ENCODE peak calls at places on chromosome 4, in eight cellular contexts. R is neural crest cell; U is endothelial cell; Q is foreskin fibroblast; P is CD8-positive, alpha-beta T cell; O is endodermal cell; F is fibroblast of the aortic adventitia; A is fibroblast of mammary gland. M is an unnamed sample.

GRCh38 chr4:149793459-149793858 is 22.2 kb downstream of the IQCM start:
- DNase-seq in U (no peak), F (peak), O (no peak), A (peak), P (no peak), Q (no peak), R (no peak), M (no peak)

GRCh38 chr4:150547154-150547838 is 34.7 kb upstream of the MAB21L2 start:
- DNase-seq in A (no peak), U (no peak), Q (no peak), R (no peak), F (no peak), O (no peak), P (no peak), M (no peak)

GRCh38 chr4:132513491-132513890 is 635.6 kb upstream of the PCDH10 start:
- DNase-seq in O (peak), U (no peak), R (no peak), P (no peak), F (no peak), Q (no peak), A (no peak), M (no peak)

GRCh38 chr4:74546020-74546419 is 101.1 kb downstream of the AREG start:
- DNase-seq in P (no peak), A (peak), Q (no peak), F (peak), O (no peak), U (no peak), R (no peak), M (no peak)

GRCh38 chr4:148273501-148273986 is 168.7 kb downstream of the NR3C2 start:
- DNase-seq in O (peak), A (no peak), Q (no peak), R (no peak), U (no peak), P (no peak), F (no peak), M (no peak)

GRCh38 chr4:22969314-22969896 is 276.7 kb downstream of the GBA3 start:
- DNase-seq in Q (peak), F (peak), U (no peak), R (no peak), A (no peak), O (no peak), P (no peak), M (no peak)

GRCh38 chr4:71375494-71375893 is 36.7 kb downstream of the SLC4A4 start:
- DNase-seq in Q (no peak), P (no peak), F (no peak), A (no peak), R (no peak), O (no peak), U (no peak), M (no peak)

GRCh38 chr4:5217411-5217810 is 166.1 kb downstream of the STK32B start:
- DNase-seq in Q (no peak), F (no peak), P (no peak), A (no peak), U (no peak), O (no peak), R (no peak), M (no peak)

GRCh38 chr4:94889961-94890360 is 132.2 kb downstream of the BMPR1B start:
- DNase-seq in Q (no peak), U (no peak), F (peak), P (no peak), A (peak), O (no peak), R (no peak), M (no peak)

GRCh38 chr4:55393461-55394320 is 2.1 kb upstream of the TMEM165 start:
- DNase-seq in A (peak), R (no peak), U (no peak), Q (peak), O (no peak), P (no peak), F (peak), M (no peak)

GRCh38 chr4:84220990-84221389 is 278.1 kb downstream of the NKX6-1 start:
- DNase-seq in P (no peak), R (no peak), Q (no peak), O (no peak), U (no peak), F (no peak), A (no peak), M (no peak)

GRCh38 chr4:44674471-44674870 is 3.7 kb upstream of the GUF1 start:
- DNase-seq in O (no peak), Q (peak), F (peak), A (no peak), U (no peak), P (no peak), R (no peak), M (no peak)
- TF ChIP-seq CTCF in O (no peak), Q (no peak), F (peak), A (peak), U (no peak), P (no peak), R (no peak), M (peak)

DNA sequence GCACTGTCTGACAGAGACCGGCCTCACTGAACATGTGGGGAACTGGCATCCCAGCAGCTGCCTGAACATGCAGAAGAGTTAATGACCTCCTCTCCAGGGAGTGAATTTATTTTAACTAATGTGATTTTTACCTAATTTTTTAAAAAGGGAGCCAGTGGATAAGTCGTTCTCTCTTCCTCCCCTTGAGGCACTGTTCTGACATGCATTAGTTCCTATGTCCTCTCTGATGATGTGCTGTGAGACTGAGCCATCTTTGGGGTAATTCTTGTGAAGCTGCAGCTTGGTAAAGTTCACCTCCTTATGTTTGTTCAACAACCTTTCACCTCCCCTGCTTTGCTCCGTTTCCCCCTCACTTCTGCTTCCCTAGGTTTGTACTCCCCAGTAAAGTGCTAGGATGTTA is 139.7 kb downstream of the COL25A1 start:
- DNase-seq in P (no peak), F (no peak), O (peak), U (no peak), A (no peak), Q (no peak), R (no peak), M (no peak)
- TF ChIP-seq CTCF in P (no peak), F (no peak), O (peak), U (no peak), A (no peak), Q (no peak), R (peak), M (no peak)

GRCh38 chr4:186366326-186366725 is 100.3 kb downstream of the F11 start:
- DNase-seq in A (no peak), O (no peak), F (no peak), Q (no peak), P (no peak), R (no peak), U (no peak), M (no peak)
- TF ChIP-seq CTCF in A (no peak), O (peak), F (no peak), Q (no peak), P (no peak), R (no peak), U (peak), M (peak)

DNA sequence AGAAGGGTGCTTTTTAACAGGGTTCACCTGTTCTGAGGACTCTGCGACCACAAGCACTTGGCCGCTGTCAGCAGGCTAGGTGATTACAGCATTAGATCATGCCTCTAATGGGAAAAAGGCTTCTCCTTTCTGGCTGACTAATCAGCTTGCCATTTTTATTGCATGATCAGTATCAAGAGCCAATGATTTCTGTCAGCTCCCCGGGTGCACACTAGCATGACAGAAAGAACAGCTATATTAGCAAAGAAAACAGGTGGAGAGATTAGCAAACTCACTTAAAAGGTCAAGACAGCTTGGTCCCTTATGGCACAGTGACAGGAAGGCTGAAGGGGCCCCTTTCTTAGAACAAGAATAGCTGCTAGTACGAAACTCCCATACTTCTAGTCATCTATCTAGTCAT is 170.0 kb downstream of the SMIM20 start:
- DNase-seq in A (peak), O (no peak), U (no peak), R (no peak), P (no peak), F (peak), Q (peak), M (no peak)
- TF ChIP-seq CTCF in A (no peak), O (no peak), U (no peak), R (no peak), P (no peak), F (no peak), Q (no peak), M (no peak)